ENCODE peak calls at places on chromosomes 11 and 22, in five cellular contexts. P is K562, N is WTC11, A is HepG2, S is GM12878. C is an unnamed sample.

GRCh38 chr22:44850946-44851345 is 98.6 kb downstream of the ARHGAP8 start:
- DNase-seq in P (no peak), N (peak; percentile 4), A (no peak), S (no peak), C (no peak)

GRCh38 chr11:34798985-34799384 is 117.2 kb downstream of the APIP start:
- DNase-seq in P (no peak), N (no peak), A (no peak), S (no peak), C (no peak)

GRCh38 chr11:65619281-65619928 is 3.8 kb downstream of the PCNX3 start:
- DNase-seq in P (no peak), N (no peak), A (no peak), S (no peak), C (no peak)

GRCh38 chr22:49208003-49208402 is 619.7 kb downstream of the BRD1 start:
- DNase-seq in P (no peak), N (peak; percentile 1), A (no peak), S (no peak), C (no peak)

GRCh38 chr22:22881116-22882032 is 6.2 kb upstream of the IGLL5 start:
- DNase-seq in P (peak; percentile 55), N (no peak), A (no peak), S (no peak), C (no peak)

GRCh38 chr22:22371031-22371541 is 126.5 kb downstream of the VPREB1 start:
- DNase-seq in P (peak; percentile 53), N (no peak), A (no peak), S (no peak), C (no peak)

GRCh38 chr22:25777870-25778269 is 35.9 kb downstream of the MYO18B start:
- DNase-seq in P (no peak), N (no peak), A (peak; percentile 41), S (peak; percentile 11), C (no peak)

GRCh38 chr11:72298931-72299330 is 55.0 kb upstream of the PHOX2A start:
- DNase-seq in P (no peak), N (no peak), A (no peak), S (no peak), C (no peak)

GRCh38 chr11:124758355-124759267 is 3.5 kb downstream of the ESAM start:
- DNase-seq in P (peak; percentile 69), N (peak; percentile 95), A (peak; percentile 84), S (no peak), C (peak; percentile 70)

GRCh38 chr11:11265994-11266606 is 87.0 kb downstream of the CSNK2A3 start:
- DNase-seq in P (peak; percentile 90), N (peak; percentile 87), A (no peak), S (no peak), C (peak; percentile 94)

GRCh38 chr11:10823152-10823579 is 14.4 kb upstream of the EIF4G2 start:
- DNase-seq in P (no peak), N (no peak), A (no peak), S (peak; percentile 15), C (no peak)

GRCh38 chr22:42643632-42644421 is 3.4 kb upstream of the ATP5MGL start:
- DNase-seq in P (no peak), N (no peak), A (no peak), S (no peak), C (no peak)

GRCh38 chr11:17781221-17781620 is 46.6 kb downstream of the KCNC1 start:
- DNase-seq in P (no peak), N (no peak), A (no peak), S (no peak), C (no peak)
- TF ChIP-seq ATF2 in P (no peak), N (no peak), A (no peak), S (no peak), C (no peak)

GRCh38 chr22:39718206-39718605 is 147.7 kb downstream of the CACNA1I start:
- DNase-seq in P (no peak), N (no peak), A (no peak), S (no peak), C (no peak)

GRCh38 chr22:39717099-39717498 is 146.5 kb downstream of the CACNA1I start:
- DNase-seq in P (no peak), N (no peak), A (no peak), S (no peak), C (no peak)

GRCh38 chr22:39716534-39716933 is 146.0 kb downstream of the CACNA1I start:
- DNase-seq in P (no peak), N (no peak), A (no peak), S (no peak), C (no peak)

GRCh38 chr22:39719559-39720450 is 149.3 kb downstream of the CACNA1I start:
- DNase-seq in P (no peak), N (no peak), A (no peak), S (no peak), C (no peak)

DNA sequence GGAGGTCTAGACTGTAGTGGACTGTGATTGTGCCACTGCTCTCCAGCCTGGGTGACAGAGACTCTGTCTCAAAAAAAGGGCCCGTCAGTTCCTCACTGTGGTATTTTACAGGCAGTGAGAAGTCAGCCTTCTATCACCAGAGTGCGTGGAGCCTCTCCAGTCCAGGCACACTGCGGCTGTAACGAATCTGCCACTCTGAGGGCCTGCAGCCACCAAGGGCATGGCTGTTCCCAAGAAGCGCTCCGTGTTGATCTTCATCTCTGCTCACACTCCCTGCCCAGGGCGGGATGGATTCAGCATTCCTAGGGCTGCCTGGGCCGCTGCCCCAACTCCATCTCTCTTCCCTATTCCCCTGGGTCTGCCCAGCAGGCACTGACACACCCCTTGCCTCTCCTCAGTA is 148.4 kb downstream of the CACNA1I start:
- DNase-seq in P (no peak), N (no peak), A (no peak), S (no peak), C (no peak)
- TF ChIP-seq ATF2 in P (no peak), N (no peak), A (no peak), S (no peak), C (no peak)

GRCh38 chr11:64059339-64060176 is 23.8 kb downstream of the FLRT1 start:
- DNase-seq in P (no peak), N (peak; percentile 67), A (no peak), S (no peak), C (peak; percentile 69)
- TF ChIP-seq ATF2 in P (no peak), N (no peak), A (no peak), S (no peak), C (no peak)

GRCh38 chr11:30488304-30488998 is 97.7 kb downstream of the MPPED2 start:
- DNase-seq in P (no peak), N (no peak), A (peak; percentile 93), S (no peak), C (no peak)
- TF ChIP-seq ATF2 in P (no peak), N (no peak), A (no peak), S (no peak), C (no peak)

GRCh38 chr11:123062158-123062891 is 389 bp upstream of the HSPA8 start:
- DNase-seq in P (peak; percentile 88), N (peak; percentile 97), A (peak; percentile 97), S (peak; percentile 97), C (peak; percentile 96)

GRCh38 chr11:123063396-123064267 is 1.7 kb upstream of the HSPA8 start:
- DNase-seq in P (no peak), N (no peak), A (peak; percentile 64), S (no peak), C (no peak)

GRCh38 chr11:123061403-123062157 is at the start of gene HSPA8:
- DNase-seq in P (peak; percentile 58), N (no peak), A (peak; percentile 46), S (no peak), C (no peak)

GRCh38 chr11:123064268-123064657 is 2.3 kb upstream of the HSPA8 start:
- DNase-seq in P (no peak), N (no peak), A (no peak), S (no peak), C (no peak)

GRCh38 chr11:123062892-123063395 is 1.0 kb upstream of the HSPA8 start:
- DNase-seq in P (peak; percentile 67), N (no peak), A (no peak), S (no peak), C (no peak)
- TF ChIP-seq ATF2 in P (no peak), N (no peak), A (no peak), S (no peak), C (peak; percentile 35)

GRCh38 chr11:2701230-2701629 is 1.4 kb upstream of the KCNQ1OT1 start:
- DNase-seq in P (no peak), N (peak; percentile 5), A (peak; percentile 43), S (no peak), C (no peak)
- TF ChIP-seq ATF2 in P (no peak), N (no peak), A (no peak), S (no peak), C (no peak)

GRCh38 chr22:27662359-27663030 is 139.1 kb downstream of the MN1 start:
- DNase-seq in P (no peak), N (no peak), A (peak; percentile 47), S (no peak), C (no peak)
- TF ChIP-seq ATF2 in P (no peak), N (no peak), A (no peak), S (no peak), C (no peak)

C was measured in H1.